ENCODE peak calls at places on chromosomes 5 and 9, in eight cellular contexts. A is AG10803, X is fibroblast of the aortic adventitia, R is left lung, L is GM06990, Q is MM.1S, C is psoas muscle, S is BE2C. M is an unnamed sample.

GRCh38 chr5:141657937-141658545 is 6.8 kb upstream of the FCHSD1 start:
- DNase-seq in A (peak; percentile 86), X (peak; percentile 72), R (no peak), L (peak; percentile 41), Q (no peak), C (peak; percentile 19), S (no peak), M (peak; percentile 75)

GRCh38 chr9:134267305-134268265 is 58.7 kb upstream of the RXRA start:
- DNase-seq in A (no peak), X (no peak), R (peak; percentile 69), L (no peak), Q (peak; percentile 24), C (no peak), S (no peak), M (no peak)

GRCh38 chr9:127221695-127222094 is 42.9 kb upstream of the GARNL3 start:
- DNase-seq in A (no peak), X (no peak), R (no peak), L (peak; percentile 29), Q (peak; percentile 49), C (no peak), S (no peak), M (no peak)

GRCh38 chr5:155616779-155617392 is 603.3 kb downstream of the KIF4B start:
- DNase-seq in A (peak; percentile 16), X (no peak), R (no peak), L (no peak), Q (peak; percentile 35), C (peak; percentile 54), S (peak; percentile 46), M (no peak)

GRCh38 chr5:68187268-68188055 is 28.1 kb upstream of the PIK3R1 start:
- DNase-seq in A (no peak), X (no peak), R (peak; percentile 76), L (no peak), Q (no peak), C (peak; percentile 70), S (no peak), M (peak; percentile 46)

GRCh38 chr9:74120061-74120460 is 377.1 kb upstream of the RORB start:
- DNase-seq in A (no peak), X (no peak), R (no peak), L (no peak), Q (no peak), C (no peak), S (no peak), M (no peak)

GRCh38 chr5:169757016-169757415 is 119.9 kb downstream of the DOCK2 start:
- DNase-seq in A (peak; percentile 50), X (peak; percentile 35), R (no peak), L (no peak), Q (no peak), C (no peak), S (no peak), M (no peak)

GRCh38 chr5:115579747-115580173 is 22.5 kb downstream of the TICAM2 start:
- DNase-seq in A (no peak), X (peak; percentile 23), R (no peak), L (peak; percentile 79), Q (no peak), C (no peak), S (no peak), M (no peak)

GRCh38 chr5:77180167-77181081 is 30.1 kb upstream of the PDE8B start:
- DNase-seq in A (no peak), X (no peak), R (peak; percentile 78), L (no peak), Q (no peak), C (peak; percentile 64), S (peak; percentile 24), M (no peak)

GRCh38 chr5:62977641-62978040 is 399.0 kb downstream of the LRRC70 start:
- DNase-seq in A (no peak), X (no peak), R (no peak), L (no peak), Q (no peak), C (no peak), S (no peak), M (no peak)

GRCh38 chr5:142143878-142144277 is 35.3 kb downstream of the NDFIP1 start:
- DNase-seq in A (peak; percentile 43), X (peak; percentile 72), R (no peak), L (no peak), Q (peak; percentile 56), C (no peak), S (no peak), M (peak; percentile 62)

GRCh38 chr9:132622144-132622543 is 39.7 kb downstream of the BARHL1 start:
- DNase-seq in A (peak; percentile 34), X (peak; percentile 2), R (no peak), L (no peak), Q (no peak), C (no peak), S (no peak), M (peak; percentile 83)

GRCh38 chr9:120431268-120431667 is 148.7 kb downstream of the CDK5RAP2 start:
- DNase-seq in A (no peak), X (no peak), R (no peak), L (no peak), Q (no peak), C (no peak), S (no peak), M (no peak)

GRCh38 chr5:2817031-2817603 is 65.6 kb upstream of the IRX2 start:
- DNase-seq in A (no peak), X (no peak), R (no peak), L (no peak), Q (no peak), C (no peak), S (no peak), M (no peak)

GRCh38 chr9:93896496-93897033 is 58.6 kb downstream of the BARX1 start:
- DNase-seq in A (no peak), X (no peak), R (peak; percentile 45), L (no peak), Q (no peak), C (peak; percentile 50), S (no peak), M (no peak)

GRCh38 chr9:2623866-2624682 is 2.5 kb downstream of the VLDLR start:
- DNase-seq in A (no peak), X (peak; percentile 9), R (no peak), L (no peak), Q (no peak), C (no peak), S (no peak), M (no peak)

GRCh38 chr5:176870110-176870591 is 29.0 kb downstream of the HK3 start:
- DNase-seq in A (peak; percentile 24), X (peak; percentile 17), R (peak; percentile 76), L (no peak), Q (peak; percentile 9), C (no peak), S (peak; percentile 71), M (peak; percentile 58)

GRCh38 chr5:147396070-147396469 is 113.8 kb downstream of the DPYSL3 start:
- DNase-seq in A (no peak), X (no peak), R (no peak), L (no peak), Q (no peak), C (peak; percentile 73), S (no peak), M (peak; percentile 91)

GRCh38 chr5:116785101-116785500 is 210.5 kb upstream of the SEMA6A start:
- DNase-seq in A (no peak), X (no peak), R (no peak), L (no peak), Q (no peak), C (no peak), S (no peak), M (no peak)

GRCh38 chr9:116175616-116176015 is 22.0 kb downstream of the PAPPA start:
- DNase-seq in A (no peak), X (no peak), R (no peak), L (no peak), Q (no peak), C (no peak), S (no peak), M (peak; percentile 64)

GRCh38 chr5:93909356-93909755 is 168.0 kb upstream of the POU5F2 start:
- DNase-seq in A (no peak), X (peak; percentile 35), R (no peak), L (no peak), Q (no peak), C (no peak), S (peak; percentile 35), M (no peak)
- TF ChIP-seq CTCF in A (peak; percentile 34), X (peak; percentile 32), R (no peak), L (peak; percentile 26), Q (no peak), C (no peak), S (peak; percentile 47), M (peak; percentile 18)

DNA sequence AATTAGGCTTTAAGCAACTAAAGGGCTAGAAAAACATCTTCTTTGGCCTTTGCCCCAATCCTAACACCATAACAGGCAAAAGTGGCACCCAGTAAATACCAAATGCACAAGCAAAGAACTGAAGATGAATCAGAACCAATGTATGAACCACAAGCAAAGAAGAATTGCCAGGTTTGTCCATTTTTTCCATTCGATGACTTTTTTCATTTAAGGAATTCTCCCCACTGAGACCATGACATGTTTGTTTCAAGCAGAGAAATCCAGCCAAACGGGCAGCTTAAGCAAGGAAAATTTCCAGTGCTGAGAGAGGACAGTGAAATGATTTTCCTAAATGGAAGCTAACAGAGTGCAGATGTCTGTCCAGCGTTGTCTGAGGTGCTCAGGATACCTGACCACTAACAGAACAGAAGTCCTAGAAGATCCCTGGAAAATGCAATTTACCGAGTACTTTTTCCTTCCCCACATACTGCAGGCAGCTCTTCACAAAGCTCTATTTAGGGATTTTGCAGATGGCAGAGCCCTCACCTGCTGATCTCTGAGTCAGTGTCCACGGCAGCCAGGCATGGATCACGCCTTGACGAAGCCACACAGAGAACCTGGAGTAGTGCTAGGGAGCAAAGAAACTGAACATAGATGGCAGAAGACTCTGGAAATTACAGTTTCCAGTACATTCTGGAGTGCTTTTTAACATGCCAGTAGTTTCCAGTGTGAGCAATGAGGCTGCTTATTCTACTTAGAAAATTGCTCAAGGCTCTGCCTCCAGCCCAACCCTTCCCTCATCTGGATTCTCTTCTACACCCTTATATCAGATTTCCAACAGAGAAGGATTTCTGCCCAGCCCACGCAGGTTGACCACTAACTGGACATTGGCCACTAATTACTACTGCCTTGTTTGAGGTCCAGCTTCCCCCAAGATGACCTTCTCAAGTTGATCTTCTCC is 203.5 kb downstream of the ADAMTS12 start:
- DNase-seq in A (peak; percentile 86), X (peak; percentile 77), R (no peak), L (no peak), Q (no peak), C (no peak), S (no peak), M (no peak)
- H3K4me3 ChIP-seq in A (no peak overlapping the region), X (no peak overlapping the region), R (no peak overlapping the region), L (no peak overlapping the region), Q (no peak overlapping the region), C (no peak overlapping the region), S (no peak overlapping the region), M (no peak overlapping the region)

GRCh38 chr5:60403343-60404006 is 296.5 kb downstream of the DEPDC1B start:
- DNase-seq in A (no peak), X (peak; percentile 13), R (no peak), L (no peak), Q (no peak), C (no peak), S (no peak), M (no peak)
- TF ChIP-seq CTCF in A (no peak), X (no peak), R (no peak), L (no peak), Q (no peak), C (no peak), S (no peak), M (no peak)

DNA sequence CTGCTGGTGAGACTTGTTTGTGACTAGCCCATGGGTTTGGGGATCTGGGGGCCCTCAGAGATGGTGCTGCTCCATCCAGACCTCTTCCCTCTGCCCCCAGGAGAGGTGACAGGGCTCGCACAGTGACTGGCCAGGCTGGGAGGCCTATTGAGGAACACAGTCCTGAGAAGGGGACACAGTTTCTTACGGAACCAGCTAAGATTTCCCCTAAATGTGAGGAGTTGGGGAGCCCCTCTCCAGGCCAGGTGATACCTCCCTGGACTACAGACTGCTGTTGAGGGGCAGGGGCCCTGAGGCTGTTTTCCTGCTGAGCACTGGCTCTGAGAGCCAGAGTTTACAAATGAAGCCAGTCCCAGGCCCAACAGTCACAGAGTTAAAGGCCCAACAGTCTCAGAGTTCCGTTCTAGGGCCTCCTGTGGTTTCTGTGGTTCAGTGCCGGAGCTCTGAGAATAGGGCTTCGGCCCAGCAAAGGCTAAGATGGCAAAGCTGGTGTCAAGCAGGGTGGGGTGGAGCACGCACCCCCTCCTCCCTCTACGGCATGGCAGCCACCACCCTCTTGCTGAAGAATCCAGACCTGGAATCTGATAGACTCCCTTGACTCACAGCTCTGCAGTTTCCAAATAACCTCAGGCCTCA is 1.1 kb upstream of the SEMA4D start:
- DNase-seq in A (no peak), X (no peak), R (no peak), L (peak; percentile 61), Q (peak; percentile 91), C (no peak), S (no peak), M (no peak)
- H3K4me3 ChIP-seq in A (no peak overlapping the region), X (no peak overlapping the region), R (no peak overlapping the region), L (no peak overlapping the region), Q (peak overlapping the region; percentile 5), C (no peak overlapping the region), S (no peak overlapping the region), M (no peak overlapping the region)